ENCODE peak calls at places on chromosomes 5 and 9, in six cellular contexts. H is dorsolateral prefrontal cortex, K is PC-9, O is A549, E is ascending aorta, J is WERI-Rb-1. L is an unnamed sample.

GRCh38 chr5:139312075-139312474 is 18.5 kb downstream of the MATR3 start:
- DNase-seq in H (no peak), K (no peak), O (no peak), E (no peak), J (no peak), L (no peak)

GRCh38 chr5:147169399-147169798 is 65.4 kb upstream of the STK32A start:
- DNase-seq in H (no peak), K (no peak), O (no peak), E (no peak), J (no peak), L (no peak)

GRCh38 chr5:154756203-154756870 is 1.2 kb downstream of the LARP1 start:
- DNase-seq in H (peak), K (peak), O (peak), E (peak), J (peak), L (peak)

GRCh38 chr5:172052454-172053236 is 46.2 kb upstream of the FBXW11 start:
- DNase-seq in H (peak), K (no peak), O (no peak), E (no peak), J (no peak), L (no peak)

GRCh38 chr9:129866373-129867137 is 31.3 kb downstream of the USP20 start:
- DNase-seq in H (no peak), K (no peak), O (no peak), E (no peak), J (no peak), L (no peak)

GRCh38 chr9:91060520-91061343 is 259.1 kb downstream of the SYK start:
- DNase-seq in H (no peak), K (peak), O (peak), E (peak), J (no peak), L (no peak)

GRCh38 chr5:84086517-84086916 is 298.2 kb downstream of the EDIL3 start:
- DNase-seq in H (no peak), K (no peak), O (no peak), E (no peak), J (no peak), L (no peak)

GRCh38 chr9:6680797-6681146 is 35.2 kb upstream of the GLDC start:
- DNase-seq in H (peak), K (no peak), O (peak), E (no peak), J (peak), L (peak)

GRCh38 chr9:131773911-131774379 is 34.1 kb upstream of the RAPGEF1 start:
- DNase-seq in H (no peak), K (peak), O (peak), E (no peak), J (peak), L (no peak)

GRCh38 chr9:127856094-127856740 is 1.8 kb upstream of the ENG start:
- DNase-seq in H (no peak), K (no peak), O (no peak), E (no peak), J (peak), L (no peak)

GRCh38 chr9:127855522-127855921 is 1.1 kb upstream of the ENG start:
- DNase-seq in H (no peak), K (no peak), O (no peak), E (no peak), J (no peak), L (no peak)

GRCh38 chr9:127852829-127853228 is 1.6 kb downstream of the ENG start:
- DNase-seq in H (no peak), K (no peak), O (no peak), E (no peak), J (no peak), L (no peak)

GRCh38 chr9:127853312-127854168 is 918 bp downstream of the ENG start:
- DNase-seq in H (no peak), K (no peak), O (no peak), E (no peak), J (no peak), L (no peak)

GRCh38 chr9:127854169-127854833 is at the start of gene ENG:
- DNase-seq in H (no peak), K (peak), O (no peak), E (peak), J (no peak), L (peak)
- H3K4me3 ChIP-seq in H (peak), K (peak), O (no peak), E (peak), J (no peak), L (peak)

GRCh38 chr9:34124103-34124502 is 2.4 kb downstream of the DCAF12 start:
- DNase-seq in H (no peak), K (no peak), O (no peak), E (no peak), J (no peak), L (no peak)

GRCh38 chr9:34125681-34126206 is 754 bp downstream of the DCAF12 start:
- DNase-seq in H (no peak), K (peak), O (peak), E (no peak), J (peak), L (no peak)

GRCh38 chr9:34127035-34127948 is 794 bp upstream of the DCAF12 start:
- DNase-seq in H (no peak), K (peak), O (no peak), E (no peak), J (no peak), L (no peak)

GRCh38 chr9:34124923-34125322 is 1.6 kb downstream of the DCAF12 start:
- DNase-seq in H (no peak), K (no peak), O (no peak), E (no peak), J (no peak), L (no peak)

DNA sequence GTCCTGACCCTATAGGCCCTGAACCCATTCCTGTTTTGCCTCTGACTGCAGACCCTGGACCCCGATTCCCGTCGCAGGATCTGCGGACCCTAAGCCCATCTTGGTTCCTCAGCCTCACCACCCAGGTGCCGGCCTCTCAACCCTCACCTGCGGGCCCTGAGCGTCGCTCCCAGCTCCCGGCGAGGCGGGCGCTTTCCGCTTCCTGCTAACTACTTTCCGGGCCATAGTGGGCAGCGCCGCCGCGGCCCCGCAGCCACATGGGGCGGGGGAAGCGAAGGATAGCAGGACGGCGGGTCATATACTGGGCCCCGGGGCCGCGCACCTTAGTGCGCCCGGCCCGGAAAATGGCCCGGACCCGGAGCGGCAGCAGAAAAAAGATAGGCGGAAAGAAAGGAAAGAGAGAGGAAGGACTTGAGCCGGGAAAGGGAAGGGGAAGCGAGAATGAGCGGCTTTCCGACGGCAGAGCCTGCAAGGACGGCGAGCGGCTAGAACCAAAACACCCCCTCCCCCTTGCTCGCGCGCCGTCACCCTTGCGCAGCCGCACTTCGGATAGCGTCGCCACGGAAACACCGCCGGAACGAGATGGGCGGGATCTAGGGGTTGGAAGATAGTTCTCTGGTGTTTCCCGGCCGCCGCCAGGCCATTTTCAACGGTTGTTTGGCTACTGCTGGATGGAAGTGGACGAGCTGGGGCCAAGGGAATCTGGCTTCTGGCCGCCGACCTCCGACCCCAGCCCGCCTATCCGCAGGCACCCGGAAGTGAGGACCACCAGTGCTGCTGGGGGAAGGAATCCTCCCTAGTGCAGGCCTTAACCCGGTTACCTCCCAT is at the start of gene DCAF12:
- DNase-seq in H (peak), K (peak), O (peak), E (peak), J (peak), L (peak)
- TF ChIP-seq CTCF in H (no peak), K (no peak), O (no peak), E (no peak), J (no peak), L (no peak)

GRCh38 chr9:88266416-88266815 is 121.8 kb upstream of the SPIN1 start:
- DNase-seq in H (no peak), K (no peak), O (no peak), E (no peak), J (no peak), L (no peak)

GRCh38 chr9:88272986-88273385 is 115.3 kb upstream of the SPIN1 start:
- DNase-seq in H (no peak), K (no peak), O (peak), E (no peak), J (no peak), L (no peak)

GRCh38 chr9:88268886-88269285 is 119.4 kb upstream of the SPIN1 start:
- DNase-seq in H (no peak), K (no peak), O (no peak), E (no peak), J (no peak), L (no peak)

GRCh38 chr9:88267283-88267682 is 121.0 kb upstream of the SPIN1 start:
- DNase-seq in H (no peak), K (no peak), O (no peak), E (no peak), J (no peak), L (no peak)

DNA sequence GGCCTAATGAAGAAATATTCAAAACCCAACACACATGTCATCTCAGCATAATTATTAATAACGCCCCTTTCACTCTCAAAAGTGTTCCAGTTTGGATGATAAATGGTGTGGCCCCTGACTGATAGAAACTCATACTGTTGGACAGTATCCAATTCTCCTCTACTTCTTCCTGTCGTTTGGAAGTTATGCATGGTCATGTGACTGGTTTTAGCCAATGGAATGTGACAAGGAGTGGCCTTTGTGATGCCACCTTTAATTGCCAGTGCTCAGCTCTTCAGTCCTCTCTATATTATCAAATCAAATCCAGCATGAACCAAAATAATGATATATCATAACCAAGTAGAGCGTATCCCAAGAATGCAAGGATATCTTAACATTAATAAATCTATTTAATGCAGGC is 117.8 kb upstream of the SPIN1 start:
- DNase-seq in H (no peak), K (peak), O (peak), E (no peak), J (no peak), L (no peak)
- H3K27ac ChIP-seq in H (no peak), K (peak), O (peak), E (no peak), J (no peak), L (no peak)

GRCh38 chr5:78803386-78803785 is 154.8 kb upstream of the LHFPL2 start:
- DNase-seq in H (no peak), K (no peak), O (no peak), E (peak), J (no peak), L (no peak)
- H3K4me3 ChIP-seq in H (no peak), K (no peak), O (no peak), E (no peak), J (no peak), L (no peak)

GRCh38 chr9:124285903-124286291 is 28.1 kb downstream of the NEK6 start:
- DNase-seq in H (no peak), K (no peak), O (peak), E (peak), J (no peak), L (peak)

GRCh38 chr9:124285490-124285889 is 27.7 kb downstream of the NEK6 start:
- DNase-seq in H (no peak), K (no peak), O (no peak), E (no peak), J (no peak), L (no peak)

GRCh38 chr9:124283232-124283814 is 25.6 kb downstream of the NEK6 start:
- DNase-seq in H (no peak), K (no peak), O (no peak), E (no peak), J (no peak), L (no peak)

GRCh38 chr9:124284940-124285441 is 27.2 kb downstream of the NEK6 start:
- DNase-seq in H (no peak), K (no peak), O (no peak), E (peak), J (no peak), L (no peak)

DNA sequence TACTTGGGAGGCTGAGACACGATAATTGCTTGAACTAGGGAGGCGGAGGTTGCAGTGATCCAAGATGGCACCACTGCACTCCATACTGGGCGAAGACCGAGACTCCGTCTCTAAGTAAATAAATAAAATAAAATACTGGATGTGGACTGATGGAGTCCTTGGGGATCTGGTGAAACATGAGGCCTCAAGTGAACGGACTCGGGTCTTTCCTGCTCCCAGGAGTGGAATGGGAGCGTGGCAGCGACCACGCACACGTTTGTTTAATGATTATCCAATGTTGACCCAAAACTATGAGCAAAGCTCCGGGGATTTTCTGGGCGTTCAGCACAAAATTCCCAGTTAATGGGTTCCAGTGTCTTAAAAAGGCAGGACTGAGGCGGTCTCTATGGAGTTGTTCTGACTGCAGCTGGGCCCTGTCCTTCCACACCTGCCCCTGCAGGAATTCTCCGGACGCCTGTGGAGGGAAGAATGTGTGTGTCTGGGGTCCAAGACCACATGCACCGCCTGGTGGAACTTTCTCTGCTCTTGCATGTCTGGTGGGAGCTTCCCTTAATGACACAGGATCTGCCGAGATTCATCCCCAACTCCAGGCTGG is 26.6 kb downstream of the NEK6 start:
- DNase-seq in H (no peak), K (no peak), O (peak), E (no peak), J (no peak), L (peak)
- TF ChIP-seq CTCF in H (no peak), K (no peak), O (no peak), E (no peak), J (no peak), L (no peak)

GRCh38 chr5:173246135-173246495 is 11.1 kb upstream of the NKX2-5 start:
- DNase-seq in H (no peak), K (no peak), O (no peak), E (no peak), J (no peak), L (no peak)
- H3K27ac ChIP-seq in H (no peak), K (no peak), O (no peak), E (no peak), J (no peak), L (no peak)

DNA sequence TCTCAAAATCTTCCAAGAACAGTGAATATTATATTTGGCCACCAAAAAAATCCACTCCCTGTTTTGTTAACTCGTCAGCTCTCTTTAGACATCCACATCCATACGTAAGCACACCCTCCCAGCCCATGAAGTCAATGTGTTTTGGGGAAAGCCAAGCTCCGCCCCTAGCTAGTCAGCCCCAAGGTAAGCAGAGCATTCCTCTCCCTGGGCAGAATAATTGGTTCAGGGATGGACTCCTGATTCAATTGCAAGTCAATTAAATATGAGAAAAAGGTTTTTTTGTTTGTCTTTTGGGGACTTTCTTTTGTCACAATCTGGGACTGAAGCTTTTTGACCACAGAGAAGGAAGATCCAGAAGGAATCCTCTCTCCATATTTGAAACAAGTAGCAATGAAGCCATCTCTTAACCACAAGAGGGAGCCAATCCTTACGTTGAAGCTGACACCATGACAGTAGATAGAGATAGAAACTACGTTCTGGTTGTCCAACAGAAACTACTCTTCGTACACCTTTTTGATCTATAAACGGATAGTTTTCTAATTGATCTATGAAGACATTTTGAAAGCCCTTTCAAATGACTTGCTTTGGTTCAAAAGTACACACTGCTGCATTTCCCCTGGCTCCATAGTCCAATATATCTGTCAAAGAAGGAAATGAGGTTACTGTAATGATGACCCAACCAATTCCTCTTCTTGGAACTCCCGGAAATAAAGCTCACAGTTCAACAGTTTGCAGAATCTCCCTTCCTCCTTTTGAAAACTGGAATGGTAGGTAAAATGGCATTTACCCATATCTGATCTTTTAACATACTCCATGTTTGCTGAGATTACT is 166.4 kb downstream of the TLE1 start:
- DNase-seq in H (no peak), K (no peak), O (peak), E (no peak), J (peak), L (no peak)
- H3K4me3 ChIP-seq in H (no peak), K (no peak), O (no peak), E (no peak), J (no peak), L (no peak)

DNA sequence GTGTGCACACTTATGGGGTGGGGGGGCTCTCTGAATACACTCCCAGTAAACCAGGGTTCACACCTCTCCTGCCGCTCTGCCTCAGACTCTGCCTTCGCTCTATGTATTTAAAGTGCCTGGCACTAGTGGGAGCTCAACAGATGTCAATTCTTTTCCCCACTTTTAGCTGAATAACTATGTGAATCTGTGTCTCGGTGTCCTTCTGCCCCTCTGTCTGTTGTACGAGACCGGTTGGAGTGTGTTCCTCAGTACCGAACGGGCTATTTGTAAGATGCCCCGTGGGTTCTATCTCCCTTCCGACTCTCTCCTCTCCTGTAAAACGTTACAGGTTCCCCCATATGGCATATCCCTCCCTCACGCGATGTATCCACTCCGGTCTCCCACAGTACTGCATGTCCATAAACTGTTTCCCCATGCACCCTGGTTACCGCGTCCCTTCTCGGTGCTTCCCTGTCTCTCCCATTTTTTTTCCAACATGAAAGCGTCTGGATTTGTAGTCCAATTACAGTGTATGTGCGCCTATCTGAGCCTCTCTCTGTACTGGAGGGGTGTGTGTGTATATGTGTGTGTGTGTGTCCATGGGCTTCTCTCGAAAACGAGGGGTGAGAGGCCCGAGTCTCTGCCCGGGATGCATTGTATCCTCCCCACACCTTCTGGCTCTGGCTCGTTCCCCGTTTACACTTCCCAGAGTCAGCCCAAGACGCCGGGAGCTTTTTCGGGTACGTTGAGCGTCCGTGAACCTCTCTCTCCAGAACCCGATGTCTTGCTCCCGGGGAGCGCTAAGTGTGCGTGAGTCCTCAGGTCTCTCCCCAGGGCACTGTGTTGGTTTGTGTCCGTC is 1.5 kb downstream of the ELL2 start:
- DNase-seq in H (no peak), K (peak), O (peak), E (no peak), J (peak), L (no peak)
- TF ChIP-seq CTCF in H (no peak), K (no peak), O (no peak), E (no peak), J (no peak), L (no peak)

DNA sequence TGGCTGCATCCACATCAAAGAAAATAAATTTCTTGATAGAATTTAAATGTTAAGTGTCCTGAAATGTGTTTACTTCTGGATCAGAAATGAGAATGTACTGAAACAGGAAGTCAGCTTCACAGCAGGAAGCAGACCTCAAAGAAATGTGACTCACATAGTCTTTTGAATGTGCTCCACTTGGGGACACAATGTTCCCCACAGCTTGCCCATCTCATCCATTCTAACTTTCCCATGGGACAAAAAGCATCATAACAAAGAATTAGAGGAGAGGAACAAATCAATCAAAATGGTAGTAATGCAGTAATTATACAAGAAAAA is 85.7 kb downstream of the GRAMD2B start:
- DNase-seq in H (no peak), K (no peak), O (no peak), E (no peak), J (no peak), L (no peak)
- H3K27ac ChIP-seq in H (peak), K (no peak), O (no peak), E (peak), J (no peak), L (peak)

L was measured in lower lobe of right lung.